ENCODE peak calls at places on chromosomes 11 and 22, in nine cellular contexts. R is K562; K is CD4-positive, CD25-positive, alpha-beta regulatory T cell; J is heart left ventricle; Z is left ventricle myocardium inferior; S is AG04450; E is hepatocyte; U is SJSA1; W is right lobe of liver. Q is an unnamed sample.
A peak's percentile ranks its signal among the peaks of the same experiment; 100 is the strongest.

GRCh38 chr11:127226959-127227358 is 226.4 kb upstream of the KIRREL3 start:
- DNase-seq in R (no peak), Z (no peak), S (no peak), E (no peak), K (no peak), J (no peak), W (no peak), U (no peak), Q (no peak)

GRCh38 chr11:72443016-72443415 is 8.7 kb upstream of the CLPB start:
- DNase-seq in J (no peak), S (no peak), W (no peak), R (no peak), Z (no peak), K (no peak), U (no peak), E (no peak), Q (no peak)

GRCh38 chr11:2301631-2302272 is at the start of the genes C11orf21 and TSPAN32:
- DNase-seq in J (peak; percentile 74), U (no peak), R (peak; percentile 74), E (peak; percentile 44), S (no peak), W (no peak), K (peak; percentile 59), Z (peak; percentile 69), Q (peak; percentile 53)

GRCh38 chr22:35519306-35520000 is 21.2 kb upstream of the RASD2 start:
- DNase-seq in S (no peak), Z (no peak), K (no peak), W (no peak), E (no peak), J (no peak), U (no peak), R (no peak), Q (no peak)

GRCh38 chr11:105236631-105237030 is 97.1 kb upstream of the CARD18 start:
- DNase-seq in W (no peak), E (no peak), J (no peak), Z (no peak), K (no peak), S (peak; percentile 65), R (no peak), U (peak; percentile 26), Q (no peak)

GRCh38 chr11:20541503-20541902 is 57.9 kb upstream of the SLC6A5 start:
- DNase-seq in E (no peak), J (no peak), W (no peak), U (no peak), K (no peak), S (no peak), Z (no peak), R (no peak), Q (no peak)

GRCh38 chr11:6545917-6546605 is 49.0 kb downstream of the DNHD1 start:
- DNase-seq in S (no peak), W (no peak), R (no peak), E (no peak), J (peak; percentile 60), K (no peak), U (no peak), Z (peak; percentile 43), Q (no peak)

GRCh38 chr11:91261513-91261912 is 963.1 kb upstream of the FAT3 start:
- DNase-seq in Z (no peak), J (no peak), W (no peak), S (no peak), E (no peak), K (no peak), U (no peak), R (no peak), Q (no peak)

GRCh38 chr11:10500757-10501684 is 40.0 kb downstream of the RNF141 start:
- DNase-seq in W (no peak), S (no peak), U (no peak), J (no peak), E (no peak), Z (no peak), R (no peak), K (no peak), Q (no peak)

GRCh38 chr11:114348200-114349191 is 51.8 kb downstream of the C11orf71 start:
- DNase-seq in R (peak; percentile 23), Z (no peak), K (no peak), J (no peak), W (no peak), U (peak; percentile 71), S (peak; percentile 43), E (peak; percentile 80), Q (no peak)

GRCh38 chr22:31348766-31349165 is 2.6 kb upstream of the PATZ1 start:
- DNase-seq in R (no peak), K (no peak), Z (no peak), S (no peak), U (no peak), J (no peak), E (no peak), W (no peak), Q (no peak)

GRCh38 chr11:110710520-110711381 is 1.5 kb downstream of the ARHGAP20 start:
- DNase-seq in Z (peak; percentile 23), S (no peak), J (peak; percentile 24), U (no peak), W (peak; percentile 75), K (no peak), R (no peak), E (peak; percentile 28), Q (no peak)

GRCh38 chr22:41966607-41967240 is 2.5 kb upstream of the SEPTIN3 start:
- DNase-seq in E (peak; percentile 77), U (peak; percentile 41), Z (no peak), K (no peak), W (no peak), S (peak; percentile 61), R (peak; percentile 31), J (no peak), Q (peak; percentile 9)

GRCh38 chr22:38202437-38203089 is 769 bp downstream of the MAFF start:
- DNase-seq in S (peak; percentile 71), R (peak; percentile 70), Z (peak; percentile 89), W (peak; percentile 94), U (peak; percentile 78), E (peak; percentile 94), J (peak; percentile 89), K (peak; percentile 41), Q (peak; percentile 56)

GRCh38 chr22:23180893-23181762 is 819 bp downstream of the BCR start:
- DNase-seq in Z (peak; percentile 22), W (peak; percentile 38), S (no peak), E (no peak), R (peak; percentile 97), J (no peak), U (no peak), K (peak; percentile 9), Q (no peak)

GRCh38 chr11:60378359-60378758 is at the start of gene MS4A7:
- DNase-seq in U (no peak), K (no peak), J (no peak), W (peak; percentile 54), E (no peak), S (no peak), R (no peak), Z (peak; percentile 31), Q (no peak)

GRCh38 chr11:17375547-17375946 is 12.9 kb downstream of the KCNJ11 start:
- DNase-seq in K (no peak), W (no peak), R (no peak), U (no peak), S (no peak), Z (no peak), J (no peak), E (no peak), Q (no peak)
- H3K9me3 ChIP-seq in K (peaks cover 29% of the 10 kb centered on the region), W (peaks cover 29% of the 10 kb centered on the region), R (peaks cover 14% of the 10 kb centered on the region), U (peaks cover 29% of the 10 kb centered on the region), S (peaks cover 23% of the 10 kb centered on the region), Z (peaks cover 46% of the 10 kb centered on the region), J (peaks cover 39% of the 10 kb centered on the region), E (peaks cover 15% of the 10 kb centered on the region), Q (peaks cover 13% of the 10 kb centered on the region)

GRCh38 chr11:101176381-101176780 is 46.8 kb upstream of the PGR start:
- DNase-seq in Z (no peak), J (no peak), E (no peak), W (no peak), R (no peak), S (no peak), U (no peak), K (no peak), Q (no peak)
- H3K9me3 ChIP-seq in Z (no peaks in the 10 kb centered on the region), J (no peaks in the 10 kb centered on the region), E (no peaks in the 10 kb centered on the region), W (no peaks in the 10 kb centered on the region), R (no peaks in the 10 kb centered on the region), S (no peaks in the 10 kb centered on the region), U (no peaks in the 10 kb centered on the region), K (no peaks in the 10 kb centered on the region), Q (no peaks in the 10 kb centered on the region)

GRCh38 chr22:48578138-48579034 is 1249.3 kb downstream of the BRD1 start:
- DNase-seq in E (no peak), Z (no peak), K (no peak), U (no peak), J (no peak), R (no peak), S (no peak), W (no peak), Q (no peak)

GRCh38 chr22:48576333-48577013 is 1251.2 kb downstream of the BRD1 start:
- DNase-seq in E (peak; percentile 67), R (no peak), W (no peak), Z (no peak), U (peak; percentile 36), J (no peak), K (no peak), S (no peak), Q (no peak)

GRCh38 chr22:48577014-48577690 is 1250.5 kb downstream of the BRD1 start:
- DNase-seq in W (no peak), R (no peak), U (no peak), Z (no peak), E (peak; percentile 29), K (no peak), S (no peak), J (no peak), Q (no peak)

GRCh38 chr22:48579035-48579914 is 1248.4 kb downstream of the BRD1 start:
- DNase-seq in E (peak; percentile 61), R (no peak), K (no peak), Z (no peak), J (no peak), S (no peak), U (peak; percentile 95), W (no peak), Q (no peak)

GRCh38 chr22:48577691-48578090 is 1250.0 kb downstream of the BRD1 start:
- DNase-seq in S (no peak), E (no peak), W (no peak), R (no peak), Z (no peak), U (no peak), K (no peak), J (no peak), Q (no peak)
- H3K9me3 ChIP-seq in S (peaks cover 69% of the 10 kb centered on the region), E (no peaks in the 10 kb centered on the region), W (no peaks in the 10 kb centered on the region), R (no peaks in the 10 kb centered on the region), Z (no peaks in the 10 kb centered on the region), U (peaks cover 4% of the 10 kb centered on the region), K (no peaks in the 10 kb centered on the region), J (no peaks in the 10 kb centered on the region), Q (no peaks in the 10 kb centered on the region)

DNA sequence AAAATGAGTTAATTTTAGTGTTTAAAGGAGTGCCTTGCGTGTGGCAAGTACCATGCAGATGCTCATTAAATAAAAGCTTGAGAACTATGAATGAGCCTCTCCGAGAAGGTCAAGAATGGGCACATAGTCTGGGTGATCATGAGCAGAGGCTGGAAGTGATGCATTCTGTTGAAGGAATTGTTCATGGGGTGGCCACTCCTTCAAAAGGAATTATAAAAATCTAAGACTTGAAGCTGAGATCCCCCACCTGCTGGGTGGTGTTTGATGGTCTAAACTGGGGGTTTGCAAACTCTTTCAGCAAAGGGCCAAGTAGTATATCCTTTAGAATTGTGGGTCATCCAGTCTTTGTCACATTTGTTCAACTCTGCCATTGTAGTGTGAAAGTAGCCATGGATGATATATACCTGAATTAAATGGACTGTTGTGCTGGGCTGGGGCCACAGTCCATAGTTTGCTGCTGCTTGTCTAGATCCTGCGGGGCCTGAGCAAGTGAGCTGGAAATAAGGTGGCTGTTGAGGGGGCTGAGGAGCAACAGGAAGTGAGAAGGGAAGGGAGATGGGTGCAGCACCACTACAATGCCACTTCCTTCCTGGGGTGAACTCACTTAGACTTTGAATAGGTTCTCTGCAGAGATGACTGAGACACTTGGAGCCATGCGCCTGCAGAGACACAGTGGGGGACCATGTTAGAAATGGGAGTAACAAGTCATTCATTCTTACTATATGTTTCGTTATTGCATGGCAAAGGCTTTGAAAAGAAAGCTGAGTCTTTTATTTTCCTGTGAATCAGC is 179.0 kb downstream of the SNX19 start:
- DNase-seq in E (no peak), U (no peak), Z (no peak), W (no peak), R (no peak), K (no peak), S (no peak), J (no peak), Q (no peak)
- H3K9me3 ChIP-seq in E (peaks cover 11% of the 10 kb centered on the region), U (peaks cover 4% of the 10 kb centered on the region), Z (peaks cover 43% of the 10 kb centered on the region), W (no peaks in the 10 kb centered on the region), R (no peaks in the 10 kb centered on the region), K (peaks cover 4% of the 10 kb centered on the region), S (peaks cover 4% of the 10 kb centered on the region), J (peaks cover 19% of the 10 kb centered on the region), Q (no peaks in the 10 kb centered on the region)